ENCODE peak calls at places on chromosome 2, in ten cellular contexts. Q is cerebellar nuclear complex, U is kidney tubule cell, A is lung, S is A172, N is left ventricle myocardium inferior, E is nucleus accumbens, C is neuronal stem cell, Y is cardiac muscle cell, M is adipocyte. I is an unnamed sample.

GRCh38 chr2:36235426-36235825 is 120.2 kb upstream of the CRIM1 start:
- DNase-seq in U (no peak), M (no peak), Y (no peak), E (no peak), S (no peak), A (no peak), Q (no peak), C (no peak), N (no peak), I (no peak)

GRCh38 chr2:74297391-74297790 is 45.8 kb downstream of the SLC4A5 start:
- DNase-seq in U (no peak), Y (no peak), N (no peak), M (no peak), S (no peak), C (no peak), Q (no peak), E (no peak), A (no peak), I (no peak)

GRCh38 chr2:204655626-204656025 is 110.4 kb downstream of the PARD3B start:
- DNase-seq in S (no peak), N (no peak), E (no peak), U (no peak), M (no peak), Q (no peak), Y (no peak), A (no peak), C (no peak), I (no peak)

GRCh38 chr2:71216501-71216900 is 10.4 kb downstream of the PAIP2B start:
- DNase-seq in A (peak), N (no peak), U (no peak), C (no peak), Y (no peak), M (no peak), S (no peak), E (no peak), Q (no peak), I (no peak)

GRCh38 chr2:233430651-233431050 is 76.4 kb downstream of the DGKD start:
- DNase-seq in Y (no peak), A (no peak), N (no peak), U (no peak), E (no peak), C (no peak), Q (no peak), M (no peak), S (no peak), I (no peak)

GRCh38 chr2:227010433-227010832 is 153.6 kb downstream of the COL4A4 start:
- DNase-seq in S (no peak), C (no peak), Y (no peak), E (no peak), N (no peak), U (peak), M (no peak), A (no peak), Q (no peak), I (no peak)

GRCh38 chr2:232892843-232893242 is 22.8 kb downstream of the SNORC start:
- DNase-seq in U (no peak), Q (no peak), S (no peak), M (no peak), C (no peak), A (no peak), E (no peak), N (peak), Y (no peak), I (no peak)

GRCh38 chr2:160406591-160407392 is 86.8 kb downstream of the RBMS1 start:
- DNase-seq in A (peak), Q (no peak), M (peak), Y (peak), C (no peak), S (peak), U (peak), E (no peak), N (peak), I (peak)

GRCh38 chr2:10331702-10332401 is 29.1 kb downstream of the HPCAL1 start:
- DNase-seq in E (no peak), N (no peak), Y (no peak), M (no peak), C (no peak), S (no peak), U (no peak), Q (no peak), A (no peak), I (peak)

GRCh38 chr2:230904856-230905447 is 20.1 kb downstream of the GPR55 start:
- DNase-seq in C (no peak), M (no peak), U (no peak), Y (no peak), S (no peak), Q (no peak), N (no peak), E (no peak), A (no peak), I (peak)

GRCh38 chr2:189662674-189663226 is 1.5 kb downstream of the ASNSD1 start:
- DNase-seq in M (no peak), C (no peak), U (peak), Q (no peak), E (no peak), S (no peak), Y (no peak), N (no peak), A (no peak), I (no peak)